ENCODE peak calls at places on chromosomes 11 and 22, in six cellular contexts. V, M, E, T, L and D are unnamed samples.

GRCh38 chr22:46462726-46463371 is 74.6 kb downstream of the CELSR1 start:
- DNase-seq in L (peak; percentile 70), V (no peak), T (no peak), E (no peak), M (no peak), D (peak; percentile 41)

GRCh38 chr11:92804388-92804787 is 165.1 kb upstream of the MTNR1B start:
- DNase-seq in V (no peak), M (no peak), L (no peak), E (no peak), T (no peak), D (no peak)

GRCh38 chr11:36091256-36091811 is 147.5 kb downstream of the LDLRAD3 start:
- DNase-seq in T (no peak), L (peak; percentile 79), M (no peak), E (no peak), V (no peak), D (peak; percentile 98)

GRCh38 chr11:120952503-120953229 is 71.2 kb upstream of the TBCEL start:
- DNase-seq in V (peak; percentile 72), M (peak; percentile 13), E (peak; percentile 51), T (peak; percentile 21), L (peak; percentile 64), D (peak; percentile 43)

GRCh38 chr11:2428322-2428795 is 16.0 kb downstream of the TRPM5 start:
- DNase-seq in V (peak; percentile 49), L (peak; percentile 34), E (peak; percentile 86), M (no peak), T (peak; percentile 87), D (peak; percentile 48)

GRCh38 chr11:125164091-125164421 is 495 bp upstream of the PKNOX2 start:
- DNase-seq in L (no peak), E (no peak), T (no peak), V (no peak), M (no peak), D (no peak)

GRCh38 chr11:123238297-123238696 is 43.2 kb upstream of the CLMP start:
- DNase-seq in E (no peak), M (peak; percentile 95), T (no peak), V (no peak), L (peak; percentile 61), D (peak; percentile 63)

GRCh38 chr22:44381761-44382454 is 69.2 kb upstream of the SHISAL1 start:
- DNase-seq in E (no peak), M (no peak), V (no peak), L (no peak), T (no peak), D (no peak)

GRCh38 chr11:27294654-27295053 is 68.4 kb downstream of the CCDC34 start:
- DNase-seq in V (no peak), T (no peak), L (no peak), E (no peak), M (no peak), D (no peak)

GRCh38 chr11:64539239-64539638 is 51.8 kb upstream of the SLC22A12 start:
- DNase-seq in M (no peak), T (no peak), V (no peak), E (no peak), L (no peak), D (no peak)

GRCh38 chr11:2902784-2903671 is 17.5 kb upstream of the CDKN1C start:
- DNase-seq in L (no peak), T (no peak), M (no peak), E (no peak), V (no peak), D (no peak)

GRCh38 chr11:86558219-86558618 is 114.2 kb downstream of the ME3 start:
- DNase-seq in L (peak; percentile 23), M (no peak), T (no peak), E (no peak), V (no peak), D (no peak)

GRCh38 chr22:36829370-36830002 is 12.7 kb upstream of the PVALB start:
- DNase-seq in M (no peak), V (no peak), T (no peak), L (no peak), E (no peak), D (no peak)